ENCODE peak calls at places on chromosomes 11 and 22, in seven cellular contexts. J is GM10248, R is right lobe of liver, L is A549, S is ascending aorta, Z is transverse colon, I is omental fat pad. T is an unnamed sample.

GRCh38 chr22:36641902-36642640 is 61.5 kb downstream of the CACNG2 start:
- DNase-seq in Z (no peak), L (no peak), S (no peak), J (no peak), R (no peak), I (no peak), T (no peak)

GRCh38 chr11:95531116-95531515 is 258.5 kb downstream of the FAM76B start:
- DNase-seq in S (no peak), Z (no peak), R (no peak), L (no peak), J (no peak), I (no peak), T (no peak)

GRCh38 chr11:75285776-75286360 is 45.3 kb downstream of the TPBGL start:
- DNase-seq in J (no peak), R (no peak), L (no peak), I (no peak), S (no peak), Z (no peak), T (no peak)

GRCh38 chr11:15501566-15501965 is 386.8 kb downstream of the INSC start:
- DNase-seq in L (no peak), S (no peak), R (no peak), J (no peak), Z (no peak), I (no peak), T (no peak)

GRCh38 chr11:7967826-7968225 is 2.6 kb upstream of the NLRP10 start:
- DNase-seq in Z (no peak), I (no peak), R (no peak), J (no peak), S (no peak), L (no peak), T (no peak)

GRCh38 chr22:46994265-46994664 is 231.8 kb downstream of the TBC1D22A start:
- DNase-seq in Z (no peak), L (no peak), I (no peak), S (no peak), R (no peak), J (no peak), T (no peak)

GRCh38 chr22:46077669-46078099 is 72.6 kb upstream of the PPARA start:
- DNase-seq in Z (peak), R (peak), S (peak), I (no peak), J (no peak), L (no peak), T (no peak)

GRCh38 chr11:5280582-5281102 is 10.9 kb upstream of the HBE1 start:
- DNase-seq in I (peak), J (peak), L (peak), R (no peak), S (peak), Z (no peak), T (peak)

GRCh38 chr22:31350410-31350863 is 4.3 kb upstream of the PATZ1 start:
- DNase-seq in Z (peak), J (no peak), L (peak), R (peak), S (no peak), I (no peak), T (peak)

GRCh38 chr11:112320668-112321067 is 60.0 kb upstream of the PLET1 start:
- DNase-seq in R (peak), Z (peak), S (peak), I (no peak), L (no peak), J (no peak), T (peak)

GRCh38 chr11:18720811-18721575 is 5.0 kb downstream of the IGSF22 start:
- DNase-seq in J (peak), I (peak), Z (peak), R (peak), L (peak), S (peak), T (peak)

GRCh38 chr11:11022126-11022730 is 164.4 kb upstream of the ZBED5 start:
- DNase-seq in L (peak), S (no peak), Z (no peak), J (peak), I (no peak), R (no peak), T (peak)

GRCh38 chr11:25859776-25860175 is 472.2 kb upstream of the ANO3 start:
- DNase-seq in S (no peak), J (no peak), I (no peak), R (no peak), Z (no peak), L (no peak), T (no peak)

GRCh38 chr11:72700026-72700610 is 25.9 kb upstream of the PDE2A start:
- DNase-seq in J (no peak), R (no peak), L (no peak), I (no peak), Z (no peak), S (no peak), T (no peak)

GRCh38 chr11:1968454-1968995 is 21.4 kb downstream of the MRPL23 start:
- DNase-seq in R (no peak), L (no peak), I (no peak), S (no peak), J (no peak), Z (no peak), T (no peak)

GRCh38 chr22:31533391-31533790 is 37.1 kb downstream of the SFI1 start:
- DNase-seq in I (no peak), S (no peak), Z (no peak), R (no peak), L (no peak), J (no peak), T (no peak)

GRCh38 chr11:129277216-129277838 is 85.2 kb upstream of the ARHGAP32 start:
- DNase-seq in R (no peak), S (no peak), J (no peak), L (no peak), I (no peak), Z (no peak), T (no peak)

DNA sequence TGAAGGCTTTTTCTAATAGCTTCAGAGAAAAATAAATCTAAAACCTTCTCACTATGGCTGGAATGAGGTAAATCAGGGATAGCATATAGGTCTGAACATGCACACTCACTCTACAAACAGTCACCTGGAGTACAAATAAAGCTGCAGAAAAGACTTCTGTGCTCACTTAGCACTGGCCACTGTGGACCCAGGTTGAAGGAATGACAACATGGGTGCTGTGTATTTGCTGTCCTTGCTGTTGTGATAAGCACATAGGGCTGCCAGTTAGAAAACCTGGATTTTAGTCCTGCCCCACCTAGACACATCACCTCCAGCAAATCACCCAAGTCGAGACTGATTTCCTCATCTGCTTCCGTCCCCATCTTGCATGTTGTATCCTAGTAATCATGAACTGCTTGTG is 51.2 kb downstream of the FZD4 start:
- DNase-seq in S (no peak), J (no peak), I (no peak), R (no peak), L (no peak), Z (no peak), T (no peak)
- TF ChIP-seq CTCF in S (no peak), J (no peak), I (no peak), R (no peak), L (no peak), Z (no peak), T (no peak)

GRCh38 chr11:27913650-27914049 is 194.3 kb downstream of the KIF18A start:
- DNase-seq in L (no peak), I (no peak), S (no peak), Z (no peak), R (no peak), J (no peak), T (no peak)

GRCh38 chr11:27912916-27913315 is 195.0 kb downstream of the KIF18A start:
- DNase-seq in S (no peak), L (no peak), J (no peak), R (no peak), Z (no peak), I (no peak), T (no peak)

GRCh38 chr11:27907534-27907933 is 200.4 kb downstream of the KIF18A start:
- DNase-seq in Z (no peak), I (no peak), J (no peak), S (no peak), L (no peak), R (no peak), T (no peak)

GRCh38 chr11:27910186-27910941 is 197.6 kb downstream of the KIF18A start:
- DNase-seq in I (no peak), L (no peak), S (no peak), Z (no peak), J (no peak), R (no peak), T (no peak)

GRCh38 chr11:27909386-27909785 is 198.6 kb downstream of the KIF18A start:
- DNase-seq in R (no peak), I (no peak), S (no peak), J (no peak), L (no peak), Z (no peak), T (no peak)
- TF ChIP-seq CTCF in R (no peak), I (no peak), S (no peak), J (no peak), L (no peak), Z (no peak), T (no peak)

GRCh38 chr11:133893381-133893780 is 48.1 kb upstream of the SPATA19 start:
- DNase-seq in L (no peak), Z (no peak), R (no peak), J (no peak), S (no peak), I (no peak), T (no peak)
- TF ChIP-seq CTCF in L (no peak), Z (no peak), R (no peak), J (no peak), S (no peak), I (no peak), T (no peak)

GRCh38 chr11:93648168-93648567 is 13.3 kb upstream of the CEP295 start:
- DNase-seq in S (no peak), L (no peak), Z (no peak), J (peak), I (no peak), R (no peak), T (no peak)
- TF ChIP-seq CTCF in S (no peak), L (peak), Z (no peak), J (peak), I (no peak), R (peak), T (no peak)

DNA sequence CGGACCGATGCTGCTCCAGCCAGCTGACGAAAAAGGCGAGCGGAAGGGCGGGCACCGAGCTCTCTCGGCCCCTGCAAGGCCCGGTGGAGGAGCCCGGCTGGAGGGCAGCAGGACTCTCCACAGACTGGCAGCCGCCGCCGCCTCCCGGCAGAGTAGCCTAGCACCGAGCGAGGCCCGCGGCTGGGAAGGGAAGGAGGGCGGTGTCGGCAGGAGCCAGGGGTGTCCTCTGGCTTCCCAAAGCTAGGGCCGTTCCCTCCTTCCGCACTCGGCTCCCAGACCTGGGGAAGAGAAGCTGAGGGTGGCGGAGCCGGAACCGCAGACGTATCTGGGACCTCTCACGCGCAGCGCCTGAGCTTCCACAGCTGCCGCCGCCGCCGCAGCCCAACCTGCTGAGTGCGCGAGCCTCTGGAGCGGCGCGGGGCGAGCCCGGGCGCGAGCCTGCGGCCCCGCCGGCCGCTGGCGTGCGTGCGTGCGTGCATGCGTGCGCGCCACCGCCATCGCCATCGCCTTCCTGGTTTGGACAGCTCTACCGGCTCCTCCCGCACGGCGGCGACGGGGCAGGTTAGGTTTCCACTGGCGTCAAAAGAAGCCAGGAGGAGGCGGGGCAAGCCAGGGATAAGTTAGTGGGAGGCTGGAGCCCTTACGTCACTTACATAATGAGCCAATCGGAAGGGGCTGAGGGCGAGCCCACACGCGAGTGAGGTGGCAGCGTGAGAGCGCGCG is at the start of gene RAB6A:
- DNase-seq in J (peak), I (peak), Z (peak), S (peak), R (peak), L (peak), T (peak)
- TF ChIP-seq CTCF in J (peak), I (no peak), Z (peak), S (peak), R (peak), L (no peak), T (no peak)

GRCh38 chr11:65571940-65572339 is 398 bp upstream of the FAM89B start:
- DNase-seq in I (no peak), L (peak), S (no peak), Z (peak), R (no peak), J (no peak), T (peak)
- TF ChIP-seq CTCF in I (no peak), L (peak), S (peak), Z (peak), R (peak), J (peak), T (peak)

GRCh38 chr22:38724926-38725571 is 19.3 kb downstream of the GTPBP1 start:
- DNase-seq in Z (no peak), R (no peak), S (no peak), J (no peak), I (no peak), L (peak), T (peak)
- TF ChIP-seq CTCF in Z (peak), R (peak), S (peak), J (peak), I (no peak), L (peak), T (peak)

GRCh38 chr22:29816128-29816527 is 21.9 kb downstream of the ASCC2 start:
- DNase-seq in J (no peak), S (peak), R (peak), I (no peak), Z (no peak), L (no peak), T (no peak)

GRCh38 chr22:29813126-29813525 is 24.9 kb downstream of the ASCC2 start:
- DNase-seq in S (no peak), R (peak), Z (no peak), L (no peak), J (no peak), I (no peak), T (no peak)

GRCh38 chr22:29813563-29813962 is 24.5 kb downstream of the ASCC2 start:
- DNase-seq in Z (no peak), R (no peak), L (peak), I (no peak), S (no peak), J (no peak), T (peak)

GRCh38 chr22:29815580-29815979 is 22.5 kb downstream of the ASCC2 start:
- DNase-seq in J (no peak), L (no peak), Z (no peak), S (no peak), I (no peak), R (no peak), T (no peak)

DNA sequence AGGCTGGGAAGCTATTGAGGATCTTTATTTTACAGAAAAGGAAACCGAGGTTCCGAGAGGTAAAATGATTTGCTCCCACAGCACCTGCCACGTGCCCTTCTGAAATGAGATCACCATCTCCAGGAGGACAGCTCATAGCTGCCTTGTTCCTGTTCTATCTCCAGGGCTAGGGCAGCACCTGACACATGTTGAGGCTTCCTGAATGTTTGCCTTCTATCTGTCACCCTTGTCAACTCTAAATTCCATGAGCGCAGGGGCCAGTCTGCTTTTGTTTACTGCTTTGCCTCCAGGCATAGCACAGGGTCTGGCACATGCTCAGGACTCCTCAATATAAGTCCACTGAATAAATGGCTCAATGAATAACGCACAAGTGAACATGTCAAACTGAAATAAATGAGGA is 24.1 kb downstream of the ASCC2 start:
- DNase-seq in L (no peak), R (no peak), Z (no peak), I (no peak), J (no peak), S (no peak), T (no peak)
- TF ChIP-seq CTCF in L (no peak), R (no peak), Z (no peak), I (no peak), J (no peak), S (no peak), T (no peak)

GRCh38 chr11:62805991-62806441 is 776 bp upstream of the NXF1 start:
- DNase-seq in S (no peak), J (no peak), Z (peak), R (no peak), I (no peak), L (no peak), T (no peak)
- TF ChIP-seq CTCF in S (no peak), J (no peak), Z (no peak), R (no peak), I (no peak), L (no peak), T (no peak)

GRCh38 chr11:66070604-66071325 is 693 bp downstream of the PACS1 start:
- DNase-seq in Z (peak), S (peak), L (peak), I (peak), J (no peak), R (peak), T (peak)

GRCh38 chr11:66068154-66068821 is 1.8 kb upstream of the PACS1 start:
- DNase-seq in I (peak), Z (peak), L (peak), R (peak), J (peak), S (peak), T (peak)

GRCh38 chr11:66067640-66068039 is 2.4 kb upstream of the PACS1 start:
- DNase-seq in S (no peak), L (no peak), J (no peak), Z (no peak), R (peak), I (no peak), T (no peak)

GRCh38 chr11:66069715-66070603 is at the start of gene PACS1:
- DNase-seq in J (peak), I (no peak), R (peak), S (peak), L (peak), Z (peak), T (peak)

GRCh38 chr11:66068923-66069714 is 953 bp upstream of the PACS1 start:
- DNase-seq in I (no peak), S (peak), Z (peak), R (peak), J (peak), L (peak), T (peak)
- TF ChIP-seq CTCF in I (no peak), S (peak), Z (no peak), R (no peak), J (peak), L (peak), T (no peak)

T was measured in Calu3.